ENCODE peak calls at places on chromosome 21, in nine cellular contexts. J is amygdala; D is MM.1S; Q is globus pallidus; E is activated CD4-positive, alpha-beta T cell treated with anti-CD3 and anti-CD28 coated beads for 1 hour; C is GM03348; L is neural progenitor cell; O is C1 segment of cervical spinal cord; X is sciatic nerve. N is an unnamed sample.

GRCh38 chr21:39669485-39669884 is 56.7 kb downstream of the B3GALT5 start:
- DNase-seq in D (no peak), C (no peak), O (no peak), X (no peak), L (no peak), E (no peak), J (no peak), Q (no peak), N (no peak)

GRCh38 chr21:46008893-46009635 is 27.5 kb downstream of the COL6A1 start:
- DNase-seq in D (no peak), Q (no peak), C (no peak), O (no peak), J (no peak), E (peak), X (no peak), L (no peak), N (no peak)

GRCh38 chr21:32726742-32727477 is 903 bp downstream of the SYNJ1 start:
- DNase-seq in E (no peak), J (no peak), D (peak), L (peak), Q (peak), O (no peak), C (peak), X (no peak), N (no peak)

GRCh38 chr21:29264721-29265120 is 34.0 kb upstream of the BACH1 start:
- DNase-seq in C (no peak), L (no peak), O (no peak), X (no peak), J (no peak), Q (no peak), D (no peak), E (no peak), N (no peak)

GRCh38 chr21:28916150-28916893 is 76.4 kb downstream of the LTN1 start:
- DNase-seq in O (no peak), C (no peak), L (no peak), D (no peak), E (no peak), X (no peak), Q (no peak), J (no peak), N (no peak)

GRCh38 chr21:29332461-29333354 is 34.0 kb downstream of the BACH1 start:
- DNase-seq in E (no peak), D (no peak), J (no peak), L (no peak), C (peak), Q (no peak), X (no peak), O (no peak), N (no peak)

GRCh38 chr21:38440746-38441145 is 57.5 kb downstream of the ERG start:
- DNase-seq in X (no peak), C (peak), E (no peak), O (no peak), D (no peak), Q (no peak), J (no peak), L (peak), N (no peak)

GRCh38 chr21:46021978-46022544 is 40.5 kb downstream of the COL6A1 start:
- DNase-seq in X (peak), L (no peak), O (no peak), E (no peak), Q (no peak), D (no peak), C (peak), J (no peak), N (peak)

GRCh38 chr21:27513016-27513415 is 546.1 kb upstream of the ADAMTS5 start:
- DNase-seq in C (no peak), J (no peak), E (no peak), Q (no peak), X (no peak), D (no peak), L (no peak), O (no peak), N (no peak)

GRCh38 chr21:36769051-36769867 is 70.3 kb downstream of the SIM2 start:
- DNase-seq in L (no peak), D (no peak), J (no peak), O (no peak), C (no peak), Q (peak), E (no peak), X (no peak), N (no peak)

GRCh38 chr21:28590722-28591121 is 402.0 kb downstream of the LTN1 start:
- DNase-seq in L (peak), Q (no peak), D (no peak), J (no peak), E (no peak), O (no peak), X (no peak), C (no peak), N (no peak)

GRCh38 chr21:33939224-33939623 is 23.6 kb upstream of the ATP5PO start:
- DNase-seq in X (no peak), D (no peak), L (no peak), C (no peak), J (no peak), E (no peak), Q (no peak), O (no peak), N (no peak)

GRCh38 chr21:41564871-41565281 is 56.9 kb upstream of the TMPRSS2 start:
- DNase-seq in D (peak), X (no peak), J (no peak), E (no peak), C (peak), Q (no peak), L (no peak), O (no peak), N (no peak)

GRCh38 chr21:34579411-34579810 is 35.5 kb downstream of the RCAN1 start:
- DNase-seq in Q (no peak), L (no peak), D (no peak), J (no peak), O (no peak), X (no peak), C (peak), E (no peak), N (no peak)

GRCh38 chr21:16363563-16363962 is 633.8 kb downstream of the USP25 start:
- DNase-seq in C (no peak), L (no peak), E (no peak), X (no peak), O (no peak), Q (no peak), J (no peak), D (no peak), N (no peak)

GRCh38 chr21:41219498-41220207 is 51.7 kb downstream of the BACE2 start:
- DNase-seq in L (no peak), J (no peak), E (no peak), C (no peak), X (peak), O (no peak), D (no peak), Q (no peak), N (no peak)

GRCh38 chr21:45432575-45433255 is 27.8 kb downstream of the COL18A1 start:
- DNase-seq in E (no peak), L (no peak), D (no peak), J (no peak), X (no peak), O (no peak), Q (no peak), C (no peak), N (no peak)

GRCh38 chr21:45049725-45050359 is 24.5 kb upstream of the ADARB1 start:
- DNase-seq in Q (no peak), D (no peak), J (no peak), L (peak), C (no peak), O (no peak), E (no peak), X (peak), N (peak)

N was measured in mesenteric fat pad.